ENCODE peak calls at places on chromosomes 2 and 18, in seven cellular contexts. One of them, this sample, is unnamed.

GRCh38 chr2:37011126-37011525 is 44.8 kb upstream of the STRN start:
- DNase-seq in naive B cell: peak
- DNase-seq in stimulated activated CD8-positive, alpha-beta memory T cell treated with anti-CD3 and anti-CD28 coated beads, Interleukin-4, amount 100 ng/mL, for 24 hours: no peak
- DNase-seq in Calu3: no peak
- DNase-seq in fibroblast of the conjunctiva: no peak
- DNase-seq in stimulated activated naive B cell treated with anti-CD40 and anti-IgM and Interleukin-4, amounts not matched to agents 10 μg/mL and 1 μg/mL and 100 μg/mL, for 72 hours: no peak
- DNase-seq in activated CD4-positive, alpha-beta T cell treated with anti-CD3 and anti-CD28 coated beads, Interleukin-2, amount 50 U/mL, for 1 hour: no peak
- DNase-seq in this sample: no peak

GRCh38 chr18:40485318-40485717 is 1469.7 kb upstream of the PIK3C3 start:
- DNase-seq in Calu3: no peak
- DNase-seq in stimulated activated naive B cell treated with anti-CD40 and anti-IgM and Interleukin-4, amounts not matched to agents 10 μg/mL and 1 μg/mL and 100 μg/mL, for 72 hours: no peak
- DNase-seq in naive B cell: no peak
- DNase-seq in stimulated activated CD8-positive, alpha-beta memory T cell treated with anti-CD3 and anti-CD28 coated beads, Interleukin-4, amount 100 ng/mL, for 24 hours: no peak
- DNase-seq in fibroblast of the conjunctiva: no peak
- DNase-seq in activated CD4-positive, alpha-beta T cell treated with anti-CD3 and anti-CD28 coated beads, Interleukin-2, amount 50 U/mL, for 1 hour: no peak
- DNase-seq in this sample: peak

GRCh38 chr2:197304556-197305011 is 6.0 kb downstream of the ANKRD44 start:
- DNase-seq in stimulated activated CD8-positive, alpha-beta memory T cell treated with anti-CD3 and anti-CD28 coated beads, Interleukin-4, amount 100 ng/mL, for 24 hours: no peak
- DNase-seq in activated CD4-positive, alpha-beta T cell treated with anti-CD3 and anti-CD28 coated beads, Interleukin-2, amount 50 U/mL, for 1 hour: no peak
- DNase-seq in naive B cell: no peak
- DNase-seq in fibroblast of the conjunctiva: no peak
- DNase-seq in stimulated activated naive B cell treated with anti-CD40 and anti-IgM and Interleukin-4, amounts not matched to agents 10 μg/mL and 1 μg/mL and 100 μg/mL, for 72 hours: no peak
- DNase-seq in Calu3: no peak
- DNase-seq in this sample: no peak

GRCh38 chr2:16645088-16645487 is 20.5 kb downstream of the CYRIA start:
- DNase-seq in stimulated activated naive B cell treated with anti-CD40 and anti-IgM and Interleukin-4, amounts not matched to agents 10 μg/mL and 1 μg/mL and 100 μg/mL, for 72 hours: no peak
- DNase-seq in activated CD4-positive, alpha-beta T cell treated with anti-CD3 and anti-CD28 coated beads, Interleukin-2, amount 50 U/mL, for 1 hour: no peak
- DNase-seq in fibroblast of the conjunctiva: no peak
- DNase-seq in Calu3: no peak
- DNase-seq in naive B cell: no peak
- DNase-seq in stimulated activated CD8-positive, alpha-beta memory T cell treated with anti-CD3 and anti-CD28 coated beads, Interleukin-4, amount 100 ng/mL, for 24 hours: no peak
- DNase-seq in this sample: no peak

GRCh38 chr2:101474752-101475384 is at the start of gene RFX8:
- DNase-seq in stimulated activated CD8-positive, alpha-beta memory T cell treated with anti-CD3 and anti-CD28 coated beads, Interleukin-4, amount 100 ng/mL, for 24 hours: peak
- DNase-seq in Calu3: no peak
- DNase-seq in naive B cell: peak
- DNase-seq in fibroblast of the conjunctiva: peak
- DNase-seq in activated CD4-positive, alpha-beta T cell treated with anti-CD3 and anti-CD28 coated beads, Interleukin-2, amount 50 U/mL, for 1 hour: peak
- DNase-seq in stimulated activated naive B cell treated with anti-CD40 and anti-IgM and Interleukin-4, amounts not matched to agents 10 μg/mL and 1 μg/mL and 100 μg/mL, for 72 hours: peak
- DNase-seq in this sample: peak

GRCh38 chr2:25567406-25567805 is 106.0 kb downstream of the DTNB start:
- DNase-seq in naive B cell: peak
- DNase-seq in stimulated activated naive B cell treated with anti-CD40 and anti-IgM and Interleukin-4, amounts not matched to agents 10 μg/mL and 1 μg/mL and 100 μg/mL, for 72 hours: no peak
- DNase-seq in Calu3: peak
- DNase-seq in stimulated activated CD8-positive, alpha-beta memory T cell treated with anti-CD3 and anti-CD28 coated beads, Interleukin-4, amount 100 ng/mL, for 24 hours: no peak
- DNase-seq in activated CD4-positive, alpha-beta T cell treated with anti-CD3 and anti-CD28 coated beads, Interleukin-2, amount 50 U/mL, for 1 hour: no peak
- DNase-seq in fibroblast of the conjunctiva: no peak
- DNase-seq in this sample: no peak

GRCh38 chr2:69134546-69134945 is 121.6 kb downstream of the ANTXR1 start:
- DNase-seq in stimulated activated naive B cell treated with anti-CD40 and anti-IgM and Interleukin-4, amounts not matched to agents 10 μg/mL and 1 μg/mL and 100 μg/mL, for 72 hours: no peak
- DNase-seq in fibroblast of the conjunctiva: no peak
- DNase-seq in naive B cell: no peak
- DNase-seq in activated CD4-positive, alpha-beta T cell treated with anti-CD3 and anti-CD28 coated beads, Interleukin-2, amount 50 U/mL, for 1 hour: no peak
- DNase-seq in Calu3: no peak
- DNase-seq in stimulated activated CD8-positive, alpha-beta memory T cell treated with anti-CD3 and anti-CD28 coated beads, Interleukin-4, amount 100 ng/mL, for 24 hours: no peak
- DNase-seq in this sample: no peak

GRCh38 chr2:235670974-235671787 is 177.3 kb downstream of the AGAP1 start:
- DNase-seq in stimulated activated naive B cell treated with anti-CD40 and anti-IgM and Interleukin-4, amounts not matched to agents 10 μg/mL and 1 μg/mL and 100 μg/mL, for 72 hours: no peak
- DNase-seq in stimulated activated CD8-positive, alpha-beta memory T cell treated with anti-CD3 and anti-CD28 coated beads, Interleukin-4, amount 100 ng/mL, for 24 hours: no peak
- DNase-seq in naive B cell: no peak
- DNase-seq in fibroblast of the conjunctiva: no peak
- DNase-seq in Calu3: peak
- DNase-seq in activated CD4-positive, alpha-beta T cell treated with anti-CD3 and anti-CD28 coated beads, Interleukin-2, amount 50 U/mL, for 1 hour: no peak
- DNase-seq in this sample: no peak

GRCh38 chr2:135840601-135841000 is 3.6 kb upstream of the LCT start:
- DNase-seq in stimulated activated CD8-positive, alpha-beta memory T cell treated with anti-CD3 and anti-CD28 coated beads, Interleukin-4, amount 100 ng/mL, for 24 hours: no peak
- DNase-seq in stimulated activated naive B cell treated with anti-CD40 and anti-IgM and Interleukin-4, amounts not matched to agents 10 μg/mL and 1 μg/mL and 100 μg/mL, for 72 hours: no peak
- DNase-seq in naive B cell: no peak
- DNase-seq in Calu3: no peak
- DNase-seq in activated CD4-positive, alpha-beta T cell treated with anti-CD3 and anti-CD28 coated beads, Interleukin-2, amount 50 U/mL, for 1 hour: no peak
- DNase-seq in fibroblast of the conjunctiva: no peak
- DNase-seq in this sample: no peak

GRCh38 chr2:234770081-234770506 is 181.7 kb upstream of the SH3BP4 start:
- DNase-seq in naive B cell: no peak
- DNase-seq in stimulated activated CD8-positive, alpha-beta memory T cell treated with anti-CD3 and anti-CD28 coated beads, Interleukin-4, amount 100 ng/mL, for 24 hours: no peak
- DNase-seq in activated CD4-positive, alpha-beta T cell treated with anti-CD3 and anti-CD28 coated beads, Interleukin-2, amount 50 U/mL, for 1 hour: no peak
- DNase-seq in stimulated activated naive B cell treated with anti-CD40 and anti-IgM and Interleukin-4, amounts not matched to agents 10 μg/mL and 1 μg/mL and 100 μg/mL, for 72 hours: no peak
- DNase-seq in fibroblast of the conjunctiva: no peak
- DNase-seq in Calu3: no peak
- DNase-seq in this sample: no peak

GRCh38 chr2:120594856-120595685 is 140.6 kb upstream of the GLI2 start:
- DNase-seq in Calu3: peak
- DNase-seq in stimulated activated naive B cell treated with anti-CD40 and anti-IgM and Interleukin-4, amounts not matched to agents 10 μg/mL and 1 μg/mL and 100 μg/mL, for 72 hours: no peak
- DNase-seq in fibroblast of the conjunctiva: no peak
- DNase-seq in activated CD4-positive, alpha-beta T cell treated with anti-CD3 and anti-CD28 coated beads, Interleukin-2, amount 50 U/mL, for 1 hour: no peak
- DNase-seq in stimulated activated CD8-positive, alpha-beta memory T cell treated with anti-CD3 and anti-CD28 coated beads, Interleukin-4, amount 100 ng/mL, for 24 hours: no peak
- DNase-seq in naive B cell: no peak
- DNase-seq in this sample: no peak

GRCh38 chr2:127185093-127185492 is 35.0 kb downstream of the CYP27C1 start:
- DNase-seq in stimulated activated naive B cell treated with anti-CD40 and anti-IgM and Interleukin-4, amounts not matched to agents 10 μg/mL and 1 μg/mL and 100 μg/mL, for 72 hours: no peak
- DNase-seq in activated CD4-positive, alpha-beta T cell treated with anti-CD3 and anti-CD28 coated beads, Interleukin-2, amount 50 U/mL, for 1 hour: no peak
- DNase-seq in stimulated activated CD8-positive, alpha-beta memory T cell treated with anti-CD3 and anti-CD28 coated beads, Interleukin-4, amount 100 ng/mL, for 24 hours: no peak
- DNase-seq in naive B cell: no peak
- DNase-seq in Calu3: no peak
- DNase-seq in fibroblast of the conjunctiva: no peak
- DNase-seq in this sample: no peak

GRCh38 chr2:225030089-225030653 is 12.1 kb downstream of the DOCK10 start:
- DNase-seq in activated CD4-positive, alpha-beta T cell treated with anti-CD3 and anti-CD28 coated beads, Interleukin-2, amount 50 U/mL, for 1 hour: no peak
- DNase-seq in Calu3: no peak
- DNase-seq in naive B cell: no peak
- DNase-seq in stimulated activated CD8-positive, alpha-beta memory T cell treated with anti-CD3 and anti-CD28 coated beads, Interleukin-4, amount 100 ng/mL, for 24 hours: no peak
- DNase-seq in fibroblast of the conjunctiva: no peak
- DNase-seq in stimulated activated naive B cell treated with anti-CD40 and anti-IgM and Interleukin-4, amounts not matched to agents 10 μg/mL and 1 μg/mL and 100 μg/mL, for 72 hours: no peak
- DNase-seq in this sample: no peak

GRCh38 chr2:152098033-152098797 is 629 bp downstream of the CACNB4 start:
- DNase-seq in fibroblast of the conjunctiva: no peak
- DNase-seq in stimulated activated naive B cell treated with anti-CD40 and anti-IgM and Interleukin-4, amounts not matched to agents 10 μg/mL and 1 μg/mL and 100 μg/mL, for 72 hours: no peak
- DNase-seq in Calu3: peak
- DNase-seq in naive B cell: peak
- DNase-seq in activated CD4-positive, alpha-beta T cell treated with anti-CD3 and anti-CD28 coated beads, Interleukin-2, amount 50 U/mL, for 1 hour: no peak
- DNase-seq in stimulated activated CD8-positive, alpha-beta memory T cell treated with anti-CD3 and anti-CD28 coated beads, Interleukin-4, amount 100 ng/mL, for 24 hours: no peak
- DNase-seq in this sample: no peak

GRCh38 chr2:179946346-179946745 is 60.8 kb downstream of the CWC22 start:
- DNase-seq in stimulated activated naive B cell treated with anti-CD40 and anti-IgM and Interleukin-4, amounts not matched to agents 10 μg/mL and 1 μg/mL and 100 μg/mL, for 72 hours: no peak
- DNase-seq in naive B cell: no peak
- DNase-seq in activated CD4-positive, alpha-beta T cell treated with anti-CD3 and anti-CD28 coated beads, Interleukin-2, amount 50 U/mL, for 1 hour: no peak
- DNase-seq in stimulated activated CD8-positive, alpha-beta memory T cell treated with anti-CD3 and anti-CD28 coated beads, Interleukin-4, amount 100 ng/mL, for 24 hours: no peak
- DNase-seq in fibroblast of the conjunctiva: no peak
- DNase-seq in Calu3: no peak
- DNase-seq in this sample: no peak

GRCh38 chr2:239075918-239076727 is 228.2 kb downstream of the TWIST2 start:
- DNase-seq in activated CD4-positive, alpha-beta T cell treated with anti-CD3 and anti-CD28 coated beads, Interleukin-2, amount 50 U/mL, for 1 hour: no peak
- DNase-seq in naive B cell: no peak
- DNase-seq in stimulated activated naive B cell treated with anti-CD40 and anti-IgM and Interleukin-4, amounts not matched to agents 10 μg/mL and 1 μg/mL and 100 μg/mL, for 72 hours: no peak
- DNase-seq in stimulated activated CD8-positive, alpha-beta memory T cell treated with anti-CD3 and anti-CD28 coated beads, Interleukin-4, amount 100 ng/mL, for 24 hours: no peak
- DNase-seq in fibroblast of the conjunctiva: no peak
- DNase-seq in Calu3: no peak
- DNase-seq in this sample: no peak

GRCh38 chr18:38887671-38888020 is 1322.0 kb upstream of the CELF4 start:
- DNase-seq in Calu3: no peak
- DNase-seq in naive B cell: no peak
- DNase-seq in activated CD4-positive, alpha-beta T cell treated with anti-CD3 and anti-CD28 coated beads, Interleukin-2, amount 50 U/mL, for 1 hour: no peak
- DNase-seq in fibroblast of the conjunctiva: no peak
- DNase-seq in stimulated activated CD8-positive, alpha-beta memory T cell treated with anti-CD3 and anti-CD28 coated beads, Interleukin-4, amount 100 ng/mL, for 24 hours: no peak
- DNase-seq in stimulated activated naive B cell treated with anti-CD40 and anti-IgM and Interleukin-4, amounts not matched to agents 10 μg/mL and 1 μg/mL and 100 μg/mL, for 72 hours: no peak
- DNase-seq in this sample: no peak

GRCh38 chr18:79497638-79498081 is 101.9 kb downstream of the NFATC1 start:
- DNase-seq in fibroblast of the conjunctiva: no peak
- DNase-seq in Calu3: no peak
- DNase-seq in naive B cell: no peak
- DNase-seq in activated CD4-positive, alpha-beta T cell treated with anti-CD3 and anti-CD28 coated beads, Interleukin-2, amount 50 U/mL, for 1 hour: no peak
- DNase-seq in stimulated activated naive B cell treated with anti-CD40 and anti-IgM and Interleukin-4, amounts not matched to agents 10 μg/mL and 1 μg/mL and 100 μg/mL, for 72 hours: peak
- DNase-seq in stimulated activated CD8-positive, alpha-beta memory T cell treated with anti-CD3 and anti-CD28 coated beads, Interleukin-4, amount 100 ng/mL, for 24 hours: no peak
- DNase-seq in this sample: no peak

GRCh38 chr2:172339431-172340010 is 87.9 kb upstream of the ITGA6 start:
- DNase-seq in naive B cell: no peak
- DNase-seq in stimulated activated naive B cell treated with anti-CD40 and anti-IgM and Interleukin-4, amounts not matched to agents 10 μg/mL and 1 μg/mL and 100 μg/mL, for 72 hours: no peak
- DNase-seq in activated CD4-positive, alpha-beta T cell treated with anti-CD3 and anti-CD28 coated beads, Interleukin-2, amount 50 U/mL, for 1 hour: no peak
- DNase-seq in stimulated activated CD8-positive, alpha-beta memory T cell treated with anti-CD3 and anti-CD28 coated beads, Interleukin-4, amount 100 ng/mL, for 24 hours: no peak
- DNase-seq in Calu3: peak
- DNase-seq in fibroblast of the conjunctiva: no peak
- DNase-seq in this sample: no peak

GRCh38 chr2:46845542-46846453 is 69.8 kb downstream of the MCFD2 start:
- DNase-seq in stimulated activated naive B cell treated with anti-CD40 and anti-IgM and Interleukin-4, amounts not matched to agents 10 μg/mL and 1 μg/mL and 100 μg/mL, for 72 hours: no peak
- DNase-seq in naive B cell: no peak
- DNase-seq in activated CD4-positive, alpha-beta T cell treated with anti-CD3 and anti-CD28 coated beads, Interleukin-2, amount 50 U/mL, for 1 hour: no peak
- DNase-seq in fibroblast of the conjunctiva: no peak
- DNase-seq in Calu3: no peak
- DNase-seq in stimulated activated CD8-positive, alpha-beta memory T cell treated with anti-CD3 and anti-CD28 coated beads, Interleukin-4, amount 100 ng/mL, for 24 hours: no peak
- DNase-seq in this sample: no peak

GRCh38 chr2:132936261-132936660 is 266.3 kb upstream of the LYPD1 start:
- DNase-seq in stimulated activated CD8-positive, alpha-beta memory T cell treated with anti-CD3 and anti-CD28 coated beads, Interleukin-4, amount 100 ng/mL, for 24 hours: no peak
- DNase-seq in Calu3: no peak
- DNase-seq in fibroblast of the conjunctiva: no peak
- DNase-seq in activated CD4-positive, alpha-beta T cell treated with anti-CD3 and anti-CD28 coated beads, Interleukin-2, amount 50 U/mL, for 1 hour: no peak
- DNase-seq in stimulated activated naive B cell treated with anti-CD40 and anti-IgM and Interleukin-4, amounts not matched to agents 10 μg/mL and 1 μg/mL and 100 μg/mL, for 72 hours: no peak
- DNase-seq in naive B cell: no peak
- DNase-seq in this sample: no peak

GRCh38 chr2:199019898-199020507 is 437.7 kb downstream of the SATB2 start:
- DNase-seq in Calu3: peak
- DNase-seq in fibroblast of the conjunctiva: peak
- DNase-seq in activated CD4-positive, alpha-beta T cell treated with anti-CD3 and anti-CD28 coated beads, Interleukin-2, amount 50 U/mL, for 1 hour: no peak
- DNase-seq in naive B cell: no peak
- DNase-seq in stimulated activated naive B cell treated with anti-CD40 and anti-IgM and Interleukin-4, amounts not matched to agents 10 μg/mL and 1 μg/mL and 100 μg/mL, for 72 hours: no peak
- DNase-seq in stimulated activated CD8-positive, alpha-beta memory T cell treated with anti-CD3 and anti-CD28 coated beads, Interleukin-4, amount 100 ng/mL, for 24 hours: no peak
- DNase-seq in this sample: peak

GRCh38 chr2:98576666-98577312 is 31.5 kb downstream of the COA5 start:
- DNase-seq in naive B cell: no peak
- DNase-seq in activated CD4-positive, alpha-beta T cell treated with anti-CD3 and anti-CD28 coated beads, Interleukin-2, amount 50 U/mL, for 1 hour: no peak
- DNase-seq in Calu3: no peak
- DNase-seq in stimulated activated naive B cell treated with anti-CD40 and anti-IgM and Interleukin-4, amounts not matched to agents 10 μg/mL and 1 μg/mL and 100 μg/mL, for 72 hours: no peak
- DNase-seq in fibroblast of the conjunctiva: no peak
- DNase-seq in stimulated activated CD8-positive, alpha-beta memory T cell treated with anti-CD3 and anti-CD28 coated beads, Interleukin-4, amount 100 ng/mL, for 24 hours: no peak
- DNase-seq in this sample: no peak

GRCh38 chr2:100244881-100245605 is 77.3 kb downstream of the LONRF2 start:
- DNase-seq in Calu3: no peak
- DNase-seq in stimulated activated naive B cell treated with anti-CD40 and anti-IgM and Interleukin-4, amounts not matched to agents 10 μg/mL and 1 μg/mL and 100 μg/mL, for 72 hours: no peak
- DNase-seq in fibroblast of the conjunctiva: no peak
- DNase-seq in activated CD4-positive, alpha-beta T cell treated with anti-CD3 and anti-CD28 coated beads, Interleukin-2, amount 50 U/mL, for 1 hour: no peak
- DNase-seq in naive B cell: no peak
- DNase-seq in stimulated activated CD8-positive, alpha-beta memory T cell treated with anti-CD3 and anti-CD28 coated beads, Interleukin-4, amount 100 ng/mL, for 24 hours: no peak
- DNase-seq in this sample: no peak

GRCh38 chr2:63786506-63786905 is 55.2 kb upstream of the UGP2 start:
- DNase-seq in naive B cell: no peak
- DNase-seq in Calu3: no peak
- DNase-seq in activated CD4-positive, alpha-beta T cell treated with anti-CD3 and anti-CD28 coated beads, Interleukin-2, amount 50 U/mL, for 1 hour: no peak
- DNase-seq in stimulated activated CD8-positive, alpha-beta memory T cell treated with anti-CD3 and anti-CD28 coated beads, Interleukin-4, amount 100 ng/mL, for 24 hours: no peak
- DNase-seq in fibroblast of the conjunctiva: peak
- DNase-seq in stimulated activated naive B cell treated with anti-CD40 and anti-IgM and Interleukin-4, amounts not matched to agents 10 μg/mL and 1 μg/mL and 100 μg/mL, for 72 hours: no peak
- DNase-seq in this sample: no peak

GRCh38 chr2:217792611-217793527 is 209.9 kb downstream of the TNS1 start:
- DNase-seq in fibroblast of the conjunctiva: no peak
- DNase-seq in naive B cell: no peak
- DNase-seq in Calu3: no peak
- DNase-seq in activated CD4-positive, alpha-beta T cell treated with anti-CD3 and anti-CD28 coated beads, Interleukin-2, amount 50 U/mL, for 1 hour: no peak
- DNase-seq in stimulated activated naive B cell treated with anti-CD40 and anti-IgM and Interleukin-4, amounts not matched to agents 10 μg/mL and 1 μg/mL and 100 μg/mL, for 72 hours: no peak
- DNase-seq in stimulated activated CD8-positive, alpha-beta memory T cell treated with anti-CD3 and anti-CD28 coated beads, Interleukin-4, amount 100 ng/mL, for 24 hours: no peak
- DNase-seq in this sample: no peak

GRCh38 chr2:193549661-193550060 is 1354.9 kb upstream of the TMEFF2 start:
- DNase-seq in naive B cell: no peak
- DNase-seq in Calu3: no peak
- DNase-seq in fibroblast of the conjunctiva: no peak
- DNase-seq in stimulated activated naive B cell treated with anti-CD40 and anti-IgM and Interleukin-4, amounts not matched to agents 10 μg/mL and 1 μg/mL and 100 μg/mL, for 72 hours: no peak
- DNase-seq in stimulated activated CD8-positive, alpha-beta memory T cell treated with anti-CD3 and anti-CD28 coated beads, Interleukin-4, amount 100 ng/mL, for 24 hours: no peak
- DNase-seq in activated CD4-positive, alpha-beta T cell treated with anti-CD3 and anti-CD28 coated beads, Interleukin-2, amount 50 U/mL, for 1 hour: no peak
- DNase-seq in this sample: no peak

GRCh38 chr2:112661656-112662305 is 16.0 kb downstream of the SLC20A1 start:
- DNase-seq in stimulated activated CD8-positive, alpha-beta memory T cell treated with anti-CD3 and anti-CD28 coated beads, Interleukin-4, amount 100 ng/mL, for 24 hours: no peak
- DNase-seq in Calu3: no peak
- DNase-seq in activated CD4-positive, alpha-beta T cell treated with anti-CD3 and anti-CD28 coated beads, Interleukin-2, amount 50 U/mL, for 1 hour: no peak
- DNase-seq in naive B cell: no peak
- DNase-seq in stimulated activated naive B cell treated with anti-CD40 and anti-IgM and Interleukin-4, amounts not matched to agents 10 μg/mL and 1 μg/mL and 100 μg/mL, for 72 hours: no peak
- DNase-seq in fibroblast of the conjunctiva: no peak
- DNase-seq in this sample: no peak

GRCh38 chr2:14524803-14525080 is 107.8 kb upstream of the LRATD1 start:
- DNase-seq in stimulated activated naive B cell treated with anti-CD40 and anti-IgM and Interleukin-4, amounts not matched to agents 10 μg/mL and 1 μg/mL and 100 μg/mL, for 72 hours: no peak
- DNase-seq in fibroblast of the conjunctiva: no peak
- DNase-seq in naive B cell: no peak
- DNase-seq in Calu3: no peak
- DNase-seq in activated CD4-positive, alpha-beta T cell treated with anti-CD3 and anti-CD28 coated beads, Interleukin-2, amount 50 U/mL, for 1 hour: no peak
- DNase-seq in stimulated activated CD8-positive, alpha-beta memory T cell treated with anti-CD3 and anti-CD28 coated beads, Interleukin-4, amount 100 ng/mL, for 24 hours: no peak
- DNase-seq in this sample: no peak

GRCh38 chr2:167190053-167190452 is 301.8 kb downstream of the XIRP2 start:
- DNase-seq in stimulated activated CD8-positive, alpha-beta memory T cell treated with anti-CD3 and anti-CD28 coated beads, Interleukin-4, amount 100 ng/mL, for 24 hours: no peak
- DNase-seq in Calu3: no peak
- DNase-seq in fibroblast of the conjunctiva: peak
- DNase-seq in naive B cell: no peak
- DNase-seq in activated CD4-positive, alpha-beta T cell treated with anti-CD3 and anti-CD28 coated beads, Interleukin-2, amount 50 U/mL, for 1 hour: no peak
- DNase-seq in stimulated activated naive B cell treated with anti-CD40 and anti-IgM and Interleukin-4, amounts not matched to agents 10 μg/mL and 1 μg/mL and 100 μg/mL, for 72 hours: no peak
- DNase-seq in this sample: no peak

GRCh38 chr2:187964742-187965141 is 326.9 kb upstream of the GULP1 start:
- DNase-seq in stimulated activated CD8-positive, alpha-beta memory T cell treated with anti-CD3 and anti-CD28 coated beads, Interleukin-4, amount 100 ng/mL, for 24 hours: no peak
- DNase-seq in naive B cell: no peak
- DNase-seq in stimulated activated naive B cell treated with anti-CD40 and anti-IgM and Interleukin-4, amounts not matched to agents 10 μg/mL and 1 μg/mL and 100 μg/mL, for 72 hours: no peak
- DNase-seq in activated CD4-positive, alpha-beta T cell treated with anti-CD3 and anti-CD28 coated beads, Interleukin-2, amount 50 U/mL, for 1 hour: no peak
- DNase-seq in Calu3: no peak
- DNase-seq in fibroblast of the conjunctiva: no peak
- DNase-seq in this sample: no peak